ENCODE peak calls at places on chromosomes 1 and 21, in eight cellular contexts. Y, J, T, W, Q, C, A and G are unnamed samples. For H3K4me1, the result is how much of the 10 kb centered on the place peaks cover.

GRCh38 chr1:202221911-202222909 is 28.6 kb downstream of the LGR6 start:
- DNase-seq in T (peak), C (no peak), W (no peak), Q (no peak), J (no peak), A (no peak), Y (no peak), G (no peak)

GRCh38 chr1:229749992-229750391 is 123.9 kb downstream of the URB2 start:
- DNase-seq in Q (no peak), Y (no peak), C (no peak), T (no peak), A (no peak), W (no peak), J (no peak), G (no peak)

GRCh38 chr1:233294991-233295774 is at the start of gene PCNX2:
- DNase-seq in J (peak), Q (peak), Y (peak), C (no peak), A (peak), W (no peak), T (no peak), G (peak)

GRCh38 chr1:61400131-61400530 is 317.8 kb downstream of the NFIA start:
- DNase-seq in W (no peak), T (no peak), C (no peak), Q (no peak), Y (no peak), A (no peak), J (no peak), G (no peak)

GRCh38 chr1:146019225-146020057 is 2.1 kb downstream of the HJV start:
- DNase-seq in Q (no peak), T (no peak), Y (peak), J (peak), C (no peak), W (no peak), A (no peak), G (no peak)

GRCh38 chr1:83515566-83516169 is 483.3 kb downstream of the TTLL7 start:
- DNase-seq in A (no peak), W (no peak), Q (no peak), J (no peak), T (no peak), C (no peak), Y (no peak), G (no peak)

GRCh38 chr1:87135313-87135712 is 193.4 kb upstream of the LMO4 start:
- DNase-seq in Y (no peak), C (no peak), W (no peak), J (no peak), A (no peak), T (no peak), Q (no peak), G (no peak)

GRCh38 chr1:234659538-234659937 is 49.6 kb upstream of the IRF2BP2 start:
- DNase-seq in A (no peak), Y (no peak), J (peak), Q (no peak), C (no peak), T (peak), W (no peak), G (no peak)

GRCh38 chr1:111205724-111206070 is 5.3 kb upstream of the DENND2D start:
- DNase-seq in Q (no peak), A (no peak), T (no peak), J (no peak), C (no peak), Y (no peak), W (no peak), G (no peak)

GRCh38 chr1:111204923-111205723 is 4.7 kb upstream of the DENND2D start:
- DNase-seq in Y (no peak), W (no peak), J (no peak), A (no peak), Q (no peak), T (no peak), C (no peak), G (no peak)

GRCh38 chr1:111203681-111204210 is 3.3 kb upstream of the DENND2D start:
- DNase-seq in T (no peak), W (no peak), Y (no peak), C (peak), A (peak), Q (peak), J (peak), G (peak)

GRCh38 chr1:111202707-111203623 is 2.5 kb upstream of the DENND2D start:
- DNase-seq in A (no peak), Y (peak), J (no peak), T (no peak), W (no peak), Q (no peak), C (no peak), G (no peak)

GRCh38 chr1:111204211-111204883 is 3.9 kb upstream of the DENND2D start:
- DNase-seq in T (no peak), C (peak), J (peak), Q (peak), W (no peak), A (peak), Y (no peak), G (no peak)
- H3K4me1 ChIP-seq in T (under half), C (half or more), J (under half), Q (under half), W (under half), A (under half), Y (under half), G (under half)

GRCh38 chr1:14940285-14940890 is 213.2 kb upstream of the TMEM51 start:
- DNase-seq in C (no peak), Q (no peak), Y (no peak), A (no peak), W (no peak), T (no peak), J (no peak), G (no peak)

GRCh38 chr1:14943516-14943851 is 210.1 kb upstream of the TMEM51 start:
- DNase-seq in Y (no peak), A (no peak), W (no peak), Q (no peak), J (no peak), C (no peak), T (no peak), G (no peak)

GRCh38 chr1:14939527-14940284 is 213.8 kb upstream of the TMEM51 start:
- DNase-seq in W (no peak), Y (no peak), Q (no peak), T (peak), A (no peak), C (no peak), J (no peak), G (no peak)

GRCh38 chr1:14944471-14944981 is 209.0 kb upstream of the TMEM51 start:
- DNase-seq in C (no peak), A (no peak), W (no peak), T (no peak), Y (no peak), Q (no peak), J (no peak), G (no peak)

DNA sequence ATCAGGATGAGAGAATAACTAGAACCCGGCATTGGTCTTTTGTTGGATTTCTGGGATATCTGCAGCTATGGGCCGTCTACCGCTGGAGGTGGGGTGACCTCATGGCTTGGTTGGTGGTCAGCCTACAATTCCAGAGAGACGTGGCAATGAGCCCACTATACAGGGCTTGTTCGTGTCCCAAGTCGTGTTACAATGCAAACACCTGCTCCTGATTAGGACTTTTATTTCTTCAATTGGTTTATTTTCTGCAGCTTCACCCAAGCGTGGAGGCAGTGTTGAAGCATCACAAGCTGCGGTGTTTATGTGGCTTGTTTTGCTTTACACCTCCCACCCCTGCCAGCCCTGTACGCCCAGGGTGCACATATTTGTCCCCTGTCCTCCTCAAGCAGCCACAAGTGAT is 211.7 kb upstream of the TMEM51 start:
- DNase-seq in A (no peak), T (no peak), Q (no peak), W (no peak), J (no peak), Y (no peak), C (no peak), G (no peak)
- H3K4me1 ChIP-seq in A (under half), T (under half), Q (under half), W (under half), J (under half), Y (under half), C (under half), G (under half)

GRCh38 chr1:39173995-39174380 is 30.5 kb upstream of the MACF1 start:
- DNase-seq in T (no peak), W (no peak), A (no peak), C (no peak), Q (no peak), J (no peak), Y (no peak), G (no peak)
- H3K4me1 ChIP-seq in T (under half), W (under half), A (under half), C (half or more), Q (under half), J (half or more), Y (under half), G (half or more)

DNA sequence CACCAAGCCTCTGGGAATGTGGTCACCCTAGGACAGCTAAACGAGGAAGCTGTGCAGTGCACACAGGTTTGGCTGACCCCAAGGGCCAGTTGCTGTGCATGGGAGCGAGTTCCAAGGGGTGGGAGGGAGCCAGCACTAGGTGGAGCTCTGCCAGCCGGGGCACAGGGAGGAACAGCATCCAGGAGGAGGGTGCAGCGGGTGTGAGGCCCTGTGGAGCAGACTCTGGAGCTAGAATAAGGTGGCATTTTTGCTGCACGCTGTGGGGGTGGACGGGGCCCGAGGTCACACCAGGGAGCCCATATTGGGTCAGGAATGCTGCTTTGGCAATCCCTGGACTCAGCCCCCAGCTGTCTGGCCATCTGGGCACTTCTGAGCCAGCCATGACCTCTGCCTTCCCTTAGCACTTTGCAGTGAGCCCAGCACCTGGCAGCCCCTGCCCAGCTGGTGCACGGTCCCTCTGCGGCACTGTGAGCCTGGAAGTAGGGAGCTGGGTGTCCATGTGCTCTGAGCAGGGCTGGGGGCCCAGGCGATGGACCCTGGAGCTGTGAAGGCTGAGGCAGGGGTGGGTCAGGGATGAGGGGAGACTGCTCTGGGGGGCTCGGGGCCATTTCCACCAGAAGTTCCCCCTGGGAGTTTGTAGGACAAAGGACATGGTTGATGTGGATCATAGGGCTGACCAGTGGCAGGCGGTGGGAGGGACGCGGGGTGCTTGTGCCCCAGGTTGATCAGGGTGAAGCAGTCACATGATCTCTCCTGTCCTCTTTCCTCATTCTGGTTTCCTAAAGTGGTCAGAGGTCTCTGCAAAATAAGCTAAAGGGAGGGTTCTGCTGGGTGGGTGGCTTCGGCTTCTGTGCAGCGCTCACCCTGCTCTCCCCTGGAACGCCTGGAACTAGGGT is 8.9 kb downstream of the PDXK start:
- DNase-seq in T (no peak), A (no peak), J (peak), Q (no peak), W (no peak), C (peak), Y (peak), G (no peak)
- H3K4me1 ChIP-seq in T (under half), A (under half), J (under half), Q (half or more), W (under half), C (half or more), Y (under half), G (under half)

GRCh38 chr1:158153781-158154444 is 26.8 kb upstream of the CD1D start:
- DNase-seq in C (no peak), Y (no peak), J (no peak), T (no peak), W (no peak), Q (no peak), A (no peak), G (no peak)
- H3K4me1 ChIP-seq in C (under half), Y (under half), J (under half), T (under half), W (under half), Q (under half), A (under half), G (under half)

GRCh38 chr1:16018749-16019515 is 1.1 kb upstream of the HSPB7 start:
- DNase-seq in W (no peak), C (peak), T (no peak), J (peak), Y (no peak), A (no peak), Q (no peak), G (no peak)
- H3K4me1 ChIP-seq in W (under half), C (under half), T (under half), J (under half), Y (under half), A (under half), Q (under half), G (half or more)